ENCODE peak calls at places on chromosomes 5 and 9, in ten cellular contexts. Q is stimulated activated CD4-positive, alpha-beta T cell treated with anti-CD3 and anti-CD28 coated beads, Interleukin-4, amount 100 ng/mL, for 24 hours; U is body of pancreas; L is progenitor cell of endocrine pancreas; D is gastrocnemius medialis; N is adipocyte; W is hepatocyte; H is aorta; C is GM03348; O is CD14-positive monocyte. J is an unnamed sample.

GRCh38 chr5:142856269-142856668 is 86.1 kb downstream of the ARHGAP26 start:
- DNase-seq in Q (no peak), U (no peak), L (no peak), D (no peak), N (no peak), W (no peak), H (no peak), C (no peak), O (no peak), J (no peak)

GRCh38 chr5:143442398-143442797 is 38.9 kb upstream of the NR3C1 start:
- DNase-seq in Q (no peak), U (no peak), L (no peak), D (no peak), N (peak; percentile 51), W (no peak), H (no peak), C (peak; percentile 42), O (no peak), J (no peak)

GRCh38 chr5:32232441-32233219 is 58.5 kb upstream of the GOLPH3 start:
- DNase-seq in Q (peak; percentile 79), U (peak; percentile 87), L (peak; percentile 58), D (peak; percentile 73), N (peak; percentile 89), W (peak; percentile 74), H (peak; percentile 87), C (peak; percentile 79), O (peak; percentile 80), J (peak; percentile 90)

GRCh38 chr5:180334751-180335613 is 18.2 kb downstream of the GFPT2 start:
- DNase-seq in Q (no peak), U (no peak), L (no peak), D (no peak), N (no peak), W (no peak), H (peak; percentile 33), C (no peak), O (no peak), J (no peak)

GRCh38 chr9:35367451-35367850 is 122.5 kb upstream of the RUSC2 start:
- DNase-seq in Q (no peak), U (no peak), L (no peak), D (peak; percentile 46), N (peak; percentile 90), W (no peak), H (no peak), C (peak; percentile 83), O (no peak), J (no peak)

GRCh38 chr5:117800261-117800660 is 1188.1 kb downstream of the DTWD2 start:
- DNase-seq in Q (no peak), U (no peak), L (no peak), D (no peak), N (peak; percentile 39), W (peak; percentile 22), H (no peak), C (no peak), O (no peak), J (no peak)

GRCh38 chr5:55934117-55934613 is 60.6 kb downstream of the IL6ST start:
- DNase-seq in Q (no peak), U (no peak), L (no peak), D (no peak), N (no peak), W (peak; percentile 93), H (no peak), C (no peak), O (no peak), J (no peak)

GRCh38 chr5:98639258-98639657 is 134.2 kb upstream of the RGMB start:
- DNase-seq in Q (no peak), U (no peak), L (no peak), D (no peak), N (no peak), W (no peak), H (no peak), C (no peak), O (no peak), J (no peak)

GRCh38 chr5:127968998-127969397 is 114.6 kb upstream of the SLC12A2 start:
- DNase-seq in Q (no peak), U (no peak), L (no peak), D (no peak), N (no peak), W (no peak), H (no peak), C (peak; percentile 7), O (no peak), J (no peak)

GRCh38 chr9:87599901-87600610 is 102.4 kb downstream of the DAPK1 start:
- DNase-seq in Q (no peak), U (no peak), L (no peak), D (no peak), N (peak; percentile 86), W (peak; percentile 79), H (no peak), C (peak; percentile 21), O (no peak), J (no peak)

J was measured in posterior vena cava.